ENCODE peak calls at places on chromosome 3, in nine cellular contexts. G is CD4-positive, CD25-positive, alpha-beta regulatory T cell; H is suprapubic skin; U is heart left ventricle; S is neuronal stem cell; D is MM.1S; E is pancreas; B is upper lobe of right lung; A is lower lobe of right lung. P is an unnamed sample. For H3K4me1, the result is how much of the 10 kb centered on the place peaks cover.

GRCh38 chr3:60504827-60505457 is 746.3 kb downstream of the FHIT start:
- DNase-seq in G (no peak), H (no peak), U (no peak), S (no peak), D (no peak), E (no peak), B (no peak), A (no peak), P (no peak)

GRCh38 chr3:64327039-64327804 is 102.0 kb upstream of the PRICKLE2 start:
- DNase-seq in G (no peak), H (peak), U (peak), S (no peak), D (no peak), E (no peak), B (no peak), A (no peak), P (peak)

GRCh38 chr3:61561374-61562041 is at the start of gene PTPRG:
- DNase-seq in G (no peak), H (peak), U (peak), S (no peak), D (peak), E (peak), B (peak), A (peak), P (peak)

GRCh38 chr3:12944849-12945248 is 103.5 kb upstream of the RPL32 start:
- DNase-seq in G (no peak), H (no peak), U (no peak), S (no peak), D (no peak), E (no peak), B (no peak), A (no peak), P (no peak)

GRCh38 chr3:191220908-191221307 is 21.9 kb downstream of the OSTN start:
- DNase-seq in G (no peak), H (no peak), U (no peak), S (no peak), D (no peak), E (no peak), B (no peak), A (no peak), P (no peak)

GRCh38 chr3:122660575-122660974 is 20.1 kb upstream of the PARP14 start:
- DNase-seq in G (no peak), H (no peak), U (no peak), S (no peak), D (no peak), E (no peak), B (no peak), A (no peak), P (no peak)

GRCh38 chr3:125647318-125648014 is 52.2 kb upstream of the OSBPL11 start:
- DNase-seq in G (no peak), H (no peak), U (no peak), S (no peak), D (peak), E (no peak), B (peak), A (peak), P (no peak)

GRCh38 chr3:193942516-193943055 is 193.4 kb upstream of the HES1 start:
- DNase-seq in G (no peak), H (no peak), U (no peak), S (no peak), D (no peak), E (no peak), B (no peak), A (no peak), P (no peak)

GRCh38 chr3:170740726-170741591 is 129.0 kb downstream of the RPL22L1 start:
- DNase-seq in G (no peak), H (peak), U (no peak), S (no peak), D (no peak), E (no peak), B (no peak), A (no peak), P (peak)

GRCh38 chr3:29067014-29067413 is 213.9 kb upstream of the RBMS3 start:
- DNase-seq in G (no peak), H (no peak), U (no peak), S (no peak), D (no peak), E (no peak), B (no peak), A (no peak), P (no peak)

GRCh38 chr3:189766416-189766815 is 135.2 kb downstream of the TP63 start:
- DNase-seq in G (no peak), H (no peak), U (no peak), S (no peak), D (no peak), E (no peak), B (no peak), A (no peak), P (no peak)

GRCh38 chr3:46952813-46953212 is 23.7 kb downstream of the CCDC12 start:
- DNase-seq in G (no peak), H (no peak), U (no peak), S (no peak), D (no peak), E (no peak), B (no peak), A (no peak), P (no peak)
- H3K4me1 ChIP-seq in G (half or more), H (half or more), U (half or more), S (under half), D (under half), E (under half), B (half or more), A (half or more), P (half or more)

GRCh38 chr3:40054568-40055222 is 245.3 kb downstream of the MYRIP start:
- DNase-seq in G (no peak), H (no peak), U (no peak), S (no peak), D (no peak), E (no peak), B (no peak), A (no peak), P (no peak)
- H3K4me1 ChIP-seq in G (under half), H (under half), U (under half), S (under half), D (under half), E (under half), B (under half), A (under half), P (under half)

GRCh38 chr3:30632065-30632464 is 25.7 kb downstream of the TGFBR2 start:
- DNase-seq in G (no peak), H (no peak), U (no peak), S (no peak), D (no peak), E (no peak), B (no peak), A (no peak), P (no peak)
- H3K4me1 ChIP-seq in G (half or more), H (half or more), U (half or more), S (under half), D (under half), E (under half), B (half or more), A (half or more), P (under half)

GRCh38 chr3:120448707-120449650 is 1.8 kb downstream of the FSTL1 start:
- DNase-seq in G (no peak), H (no peak), U (no peak), S (no peak), D (no peak), E (no peak), B (no peak), A (no peak), P (no peak)
- H3K4me1 ChIP-seq in G (under half), H (under half), U (under half), S (under half), D (under half), E (under half), B (under half), A (under half), P (under half)

GRCh38 chr3:79317551-79318518 is 450.0 kb downstream of the ROBO1 start:
- DNase-seq in G (no peak), H (no peak), U (no peak), S (no peak), D (no peak), E (no peak), B (no peak), A (no peak), P (no peak)
- H3K4me1 ChIP-seq in G (under half), H (under half), U (under half), S (under half), D (under half), E (under half), B (under half), A (under half), P (under half)

GRCh38 chr3:152383136-152383606 is 114.4 kb downstream of the MBNL1 start:
- DNase-seq in G (no peak), H (no peak), U (no peak), S (no peak), D (no peak), E (no peak), B (no peak), A (no peak), P (no peak)

GRCh38 chr3:152382312-152383135 is 113.8 kb downstream of the MBNL1 start:
- DNase-seq in G (no peak), H (no peak), U (no peak), S (no peak), D (peak), E (no peak), B (no peak), A (no peak), P (no peak)

GRCh38 chr3:152380048-152380447 is 111.3 kb downstream of the MBNL1 start:
- DNase-seq in G (no peak), H (no peak), U (no peak), S (no peak), D (no peak), E (no peak), B (no peak), A (no peak), P (no peak)

GRCh38 chr3:152379415-152380042 is 110.8 kb downstream of the MBNL1 start:
- DNase-seq in G (no peak), H (no peak), U (no peak), S (no peak), D (no peak), E (no peak), B (no peak), A (no peak), P (no peak)

DNA sequence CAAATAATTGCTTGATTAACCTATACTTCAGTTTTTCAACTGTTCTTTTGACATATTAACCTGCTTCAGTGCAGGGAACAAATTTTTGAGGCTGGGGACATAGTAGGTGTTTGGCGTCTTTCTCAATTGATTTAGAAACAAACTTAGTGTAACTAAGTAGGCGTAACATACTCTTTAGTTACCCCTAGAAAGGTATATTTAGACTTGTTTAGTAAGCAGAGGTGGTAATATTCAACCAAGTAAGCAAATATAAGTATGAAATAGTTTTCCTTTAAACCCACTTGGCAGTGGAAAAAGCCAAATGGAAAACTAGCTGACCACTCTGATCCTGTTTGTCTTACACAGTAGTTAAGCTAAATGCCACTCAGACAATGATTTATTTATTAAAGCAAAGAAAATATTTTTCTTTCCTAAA is 113.2 kb downstream of the MBNL1 start:
- DNase-seq in G (no peak), H (no peak), U (no peak), S (no peak), D (peak), E (no peak), B (no peak), A (no peak), P (no peak)
- H3K4me1 ChIP-seq in G (half or more), H (half or more), U (under half), S (under half), D (under half), E (under half), B (half or more), A (half or more), P (under half)

GRCh38 chr3:58055309-58055708 is 47.1 kb downstream of the FLNB start:
- DNase-seq in G (no peak), H (no peak), U (no peak), S (no peak), D (no peak), E (no peak), B (no peak), A (no peak), P (no peak)
- H3K4me1 ChIP-seq in G (under half), H (under half), U (under half), S (under half), D (under half), E (under half), B (under half), A (under half), P (half or more)

DNA sequence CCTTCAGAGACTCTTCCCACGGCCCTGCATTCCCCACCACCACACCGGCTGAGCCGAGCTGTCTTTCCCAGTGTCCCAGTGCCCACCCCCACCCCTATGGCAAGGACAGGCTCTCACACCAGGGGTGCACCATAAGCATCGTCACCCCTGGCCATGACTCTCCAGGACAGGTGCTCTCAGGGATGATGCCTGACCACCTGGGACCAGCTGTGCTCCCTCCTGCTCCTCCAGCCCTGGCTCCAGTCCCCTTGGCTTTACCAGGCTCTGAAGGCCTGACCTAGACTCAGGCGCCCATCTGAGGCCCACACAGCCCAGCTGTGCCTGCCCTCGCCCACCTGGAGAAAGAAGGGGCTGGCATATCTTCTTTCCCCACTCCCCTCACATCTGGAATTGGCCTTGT is 17.6 kb upstream of the SEMA3F start:
- DNase-seq in G (no peak), H (no peak), U (no peak), S (no peak), D (no peak), E (no peak), B (no peak), A (no peak), P (no peak)
- H3K4me1 ChIP-seq in G (under half), H (under half), U (under half), S (under half), D (under half), E (under half), B (under half), A (under half), P (under half)

P was measured in tibial artery.